ENCODE peak calls at places on chromosomes 12 and 14, in five cellular contexts. G is activated T-helper 1 cell treated with Interleukin-2 at 50 U/mL for 16 hours, N is NCI-H1417, V is osteocyte, O is left colon. R is an unnamed sample.
A peak's percentile ranks its signal among the peaks of the same experiment; 100 is the strongest.

GRCh38 chr12:94100990-94101901 is 47.1 kb upstream of the PLXNC1 start:
- DNase-seq in V (peak; percentile 94), O (peak; percentile 80), N (peak; percentile 89), G (peak; percentile 72), R (peak; percentile 73)

GRCh38 chr12:15823360-15824128 is 34.4 kb upstream of the EPS8 start:
- DNase-seq in O (no peak), N (no peak), V (no peak), G (no peak), R (no peak)

GRCh38 chr12:95003213-95003920 is at the start of gene NDUFA12:
- DNase-seq in G (peak; percentile 93), V (peak; percentile 98), N (peak; percentile 99), O (peak; percentile 97), R (peak; percentile 97)

GRCh38 chr12:1083086-1083887 is 92.3 kb downstream of the ERC1 start:
- DNase-seq in V (no peak), G (no peak), N (peak; percentile 59), O (no peak), R (no peak)

GRCh38 chr12:64099430-64099829 is 122.7 kb downstream of the KICS2 start:
- DNase-seq in N (no peak), O (no peak), G (no peak), V (no peak), R (no peak)

GRCh38 chr14:73725116-73726024 is 11.2 kb upstream of the PNMA1 start:
- DNase-seq in V (no peak), O (no peak), G (no peak), N (no peak), R (no peak)

GRCh38 chr12:7108928-7109920 is at the start of gene C1RL:
- DNase-seq in G (peak; percentile 65), N (peak; percentile 91), V (peak; percentile 93), O (peak; percentile 92), R (peak; percentile 96)

GRCh38 chr14:51652168-51653095 is 722 bp downstream of the FRMD6 start:
- DNase-seq in N (no peak), G (peak; percentile 20), O (peak; percentile 48), V (peak; percentile 86), R (peak; percentile 32)

GRCh38 chr14:75223664-75224154 is 47.3 kb upstream of the TMED10 start:
- DNase-seq in V (no peak), O (peak; percentile 52), G (no peak), N (peak; percentile 68), R (peak; percentile 36)

GRCh38 chr14:26887842-26888241 is 290.0 kb upstream of the NOVA1 start:
- DNase-seq in G (no peak), N (no peak), O (no peak), V (no peak), R (no peak)

GRCh38 chr14:53462931-53463778 is 310.0 kb upstream of the DDHD1 start:
- DNase-seq in V (no peak), G (no peak), N (peak; percentile 56), O (no peak), R (no peak)

GRCh38 chr12:13631873-13632272 is 349.5 kb downstream of the GRIN2B start:
- DNase-seq in G (no peak), V (no peak), N (no peak), O (no peak), R (no peak)